ENCODE peak calls at places on chromosomes 5 and 9, in four cellular contexts. W, G, L and Y are unnamed samples.

GRCh38 chr5:38373733-38374132 is 115.4 kb downstream of the EGFLAM start:
- DNase-seq in W (no peak), G (no peak), L (no peak), Y (no peak)

GRCh38 chr5:34639852-34640626 is 16.1 kb upstream of the RAI14 start:
- DNase-seq in W (no peak), G (no peak), L (peak; percentile 66), Y (no peak)

GRCh38 chr9:75001719-75002421 is 26.2 kb downstream of the CARNMT1 start:
- DNase-seq in W (peak; percentile 25), G (no peak), L (peak; percentile 82), Y (no peak)

GRCh38 chr5:151288180-151288579 is 15.4 kb downstream of the SLC36A3 start:
- DNase-seq in W (no peak), G (no peak), L (no peak), Y (no peak)

GRCh38 chr9:121744002-121744686 is 92.7 kb downstream of the DAB2IP start:
- DNase-seq in W (peak; percentile 96), G (peak; percentile 60), L (peak; percentile 64), Y (no peak)

GRCh38 chr9:133727876-133728441 is 10.2 kb downstream of the SARDH start:
- DNase-seq in W (no peak), G (peak; percentile 35), L (no peak), Y (no peak)

GRCh38 chr9:130301483-130302286 is 36.1 kb downstream of the HMCN2 start:
- DNase-seq in W (no peak), G (no peak), L (peak; percentile 41), Y (no peak)

GRCh38 chr9:114236391-114237138 is 81.2 kb downstream of the COL27A1 start:
- DNase-seq in W (no peak), G (no peak), L (no peak), Y (no peak)

GRCh38 chr9:131396626-131397025 is 2.7 kb downstream of the PRRC2B start:
- DNase-seq in W (no peak), G (no peak), L (no peak), Y (no peak)